ENCODE peak calls at places on chromosomes 12 and 14, in eight cellular contexts. One of them, this sample, is unnamed.

GRCh38 chr12:2974560-2974971 is 15.4 kb downstream of the TEAD4 start:
- DNase-seq in upper lobe of left lung: no peak
- DNase-seq in Peyer's patch: no peak
- DNase-seq in IMR-90: peak
- DNase-seq in uterus: no peak
- DNase-seq in esophagus squamous epithelium: no peak
- DNase-seq in right lobe of liver: no peak
- DNase-seq in heart left ventricle: no peak
- DNase-seq in this sample: no peak

GRCh38 chr12:53696285-53696654 is 20.4 kb upstream of the ATP5MC2 start:
- DNase-seq in Peyer's patch: peak
- DNase-seq in right lobe of liver: peak
- DNase-seq in uterus: peak
- DNase-seq in IMR-90: peak
- DNase-seq in heart left ventricle: peak
- DNase-seq in upper lobe of left lung: no peak
- DNase-seq in esophagus squamous epithelium: no peak
- DNase-seq in this sample: peak

GRCh38 chr14:71451501-71451900 is 480.7 kb upstream of the RGS6 start:
- DNase-seq in uterus: no peak
- DNase-seq in heart left ventricle: no peak
- DNase-seq in IMR-90: no peak
- DNase-seq in upper lobe of left lung: no peak
- DNase-seq in right lobe of liver: no peak
- DNase-seq in Peyer's patch: no peak
- DNase-seq in esophagus squamous epithelium: no peak
- DNase-seq in this sample: no peak

GRCh38 chr14:103134919-103135318 is 11.7 kb downstream of the TNFAIP2 start:
- DNase-seq in IMR-90: no peak
- DNase-seq in Peyer's patch: no peak
- DNase-seq in heart left ventricle: no peak
- DNase-seq in esophagus squamous epithelium: no peak
- DNase-seq in uterus: no peak
- DNase-seq in right lobe of liver: no peak
- DNase-seq in upper lobe of left lung: no peak
- DNase-seq in this sample: no peak

GRCh38 chr14:96681826-96682225 is 115.4 kb upstream of the VRK1 start:
- DNase-seq in right lobe of liver: no peak
- DNase-seq in heart left ventricle: no peak
- DNase-seq in esophagus squamous epithelium: no peak
- DNase-seq in uterus: no peak
- DNase-seq in IMR-90: peak
- DNase-seq in Peyer's patch: no peak
- DNase-seq in upper lobe of left lung: no peak
- DNase-seq in this sample: no peak

GRCh38 chr12:50112456-50113218 is 601 bp downstream of the COX14 start:
- DNase-seq in upper lobe of left lung: no peak
- DNase-seq in esophagus squamous epithelium: no peak
- DNase-seq in uterus: no peak
- DNase-seq in heart left ventricle: no peak
- DNase-seq in IMR-90: no peak
- DNase-seq in right lobe of liver: no peak
- DNase-seq in Peyer's patch: no peak
- DNase-seq in this sample: no peak

GRCh38 chr14:95460647-95461478 is 55.6 kb downstream of the SYNE3 start:
- DNase-seq in right lobe of liver: no peak
- DNase-seq in Peyer's patch: no peak
- DNase-seq in upper lobe of left lung: no peak
- DNase-seq in esophagus squamous epithelium: no peak
- DNase-seq in uterus: peak
- DNase-seq in IMR-90: peak
- DNase-seq in heart left ventricle: no peak
- DNase-seq in this sample: no peak

GRCh38 chr12:54019924-54020586 is 8.2 kb upstream of the HOXC6 start:
- DNase-seq in Peyer's patch: no peak
- DNase-seq in heart left ventricle: peak
- DNase-seq in uterus: no peak
- DNase-seq in right lobe of liver: no peak
- DNase-seq in IMR-90: no peak
- DNase-seq in esophagus squamous epithelium: no peak
- DNase-seq in upper lobe of left lung: no peak
- DNase-seq in this sample: no peak

GRCh38 chr14:63759454-63759853 is 31.6 kb upstream of the SGPP1 start:
- DNase-seq in right lobe of liver: no peak
- DNase-seq in uterus: no peak
- DNase-seq in heart left ventricle: no peak
- DNase-seq in upper lobe of left lung: no peak
- DNase-seq in esophagus squamous epithelium: no peak
- DNase-seq in IMR-90: peak
- DNase-seq in Peyer's patch: no peak
- DNase-seq in this sample: no peak

GRCh38 chr12:8784464-8784863 is 38.0 kb upstream of the A2ML1 start:
- DNase-seq in IMR-90: no peak
- DNase-seq in esophagus squamous epithelium: no peak
- DNase-seq in heart left ventricle: no peak
- DNase-seq in right lobe of liver: no peak
- DNase-seq in uterus: no peak
- DNase-seq in Peyer's patch: no peak
- DNase-seq in upper lobe of left lung: no peak
- DNase-seq in this sample: no peak

GRCh38 chr14:100530270-100531072 is 56.7 kb downstream of the BEGAIN start:
- DNase-seq in Peyer's patch: peak
- DNase-seq in upper lobe of left lung: peak
- DNase-seq in right lobe of liver: peak
- DNase-seq in IMR-90: no peak
- DNase-seq in heart left ventricle: no peak
- DNase-seq in esophagus squamous epithelium: no peak
- DNase-seq in uterus: no peak
- DNase-seq in this sample: no peak

GRCh38 chr12:105348561-105348960 is 18.1 kb downstream of the C12orf75 start:
- DNase-seq in right lobe of liver: no peak
- DNase-seq in Peyer's patch: no peak
- DNase-seq in esophagus squamous epithelium: no peak
- DNase-seq in IMR-90: no peak
- DNase-seq in uterus: no peak
- DNase-seq in heart left ventricle: no peak
- DNase-seq in upper lobe of left lung: no peak
- DNase-seq in this sample: no peak

GRCh38 chr12:91316825-91317224 is 134.2 kb upstream of the DCN start:
- DNase-seq in Peyer's patch: no peak
- DNase-seq in uterus: no peak
- DNase-seq in esophagus squamous epithelium: no peak
- DNase-seq in upper lobe of left lung: no peak
- DNase-seq in IMR-90: peak
- DNase-seq in heart left ventricle: no peak
- DNase-seq in right lobe of liver: no peak
- DNase-seq in this sample: no peak

GRCh38 chr12:93702707-93703305 is 25.6 kb downstream of the CRADD start:
- DNase-seq in upper lobe of left lung: no peak
- DNase-seq in Peyer's patch: no peak
- DNase-seq in IMR-90: no peak
- DNase-seq in heart left ventricle: no peak
- DNase-seq in right lobe of liver: no peak
- DNase-seq in esophagus squamous epithelium: no peak
- DNase-seq in uterus: no peak
- DNase-seq in this sample: no peak

GRCh38 chr14:91145396-91146160 is 31.7 kb downstream of the DGLUCY start:
- DNase-seq in IMR-90: no peak
- DNase-seq in upper lobe of left lung: no peak
- DNase-seq in right lobe of liver: no peak
- DNase-seq in heart left ventricle: no peak
- DNase-seq in esophagus squamous epithelium: no peak
- DNase-seq in uterus: no peak
- DNase-seq in Peyer's patch: no peak
- DNase-seq in this sample: no peak

GRCh38 chr12:110351119-110351518 is 52.4 kb downstream of the ANAPC7 start:
- DNase-seq in esophagus squamous epithelium: no peak
- DNase-seq in right lobe of liver: no peak
- DNase-seq in Peyer's patch: no peak
- DNase-seq in uterus: no peak
- DNase-seq in upper lobe of left lung: no peak
- DNase-seq in heart left ventricle: no peak
- DNase-seq in IMR-90: no peak
- DNase-seq in this sample: no peak

GRCh38 chr14:70192915-70193314 is 4.2 kb upstream of the SLC8A3 start:
- DNase-seq in Peyer's patch: no peak
- DNase-seq in upper lobe of left lung: no peak
- DNase-seq in esophagus squamous epithelium: no peak
- DNase-seq in right lobe of liver: no peak
- DNase-seq in IMR-90: no peak
- DNase-seq in uterus: no peak
- DNase-seq in heart left ventricle: no peak
- DNase-seq in this sample: no peak

GRCh38 chr12:45543887-45544286 is 185.6 kb upstream of the ARID2 start:
- DNase-seq in heart left ventricle: no peak
- DNase-seq in right lobe of liver: peak
- DNase-seq in upper lobe of left lung: no peak
- DNase-seq in esophagus squamous epithelium: no peak
- DNase-seq in Peyer's patch: no peak
- DNase-seq in uterus: peak
- DNase-seq in IMR-90: peak
- DNase-seq in this sample: no peak

GRCh38 chr12:10365716-10366433 is 24.0 kb downstream of the KLRK1 start:
- DNase-seq in right lobe of liver: no peak
- DNase-seq in Peyer's patch: no peak
- DNase-seq in upper lobe of left lung: no peak
- DNase-seq in heart left ventricle: no peak
- DNase-seq in esophagus squamous epithelium: no peak
- DNase-seq in IMR-90: peak
- DNase-seq in uterus: no peak
- DNase-seq in this sample: no peak

GRCh38 chr12:57490126-57490525 is 2.3 kb downstream of the MARS1 start:
- DNase-seq in uterus: no peak
- DNase-seq in Peyer's patch: no peak
- DNase-seq in esophagus squamous epithelium: no peak
- DNase-seq in IMR-90: no peak
- DNase-seq in upper lobe of left lung: no peak
- DNase-seq in heart left ventricle: no peak
- DNase-seq in right lobe of liver: no peak
- DNase-seq in this sample: no peak
- TF ChIP-seq POLR2A in uterus: no peak
- TF ChIP-seq POLR2A in Peyer's patch: no peak
- TF ChIP-seq POLR2A in esophagus squamous epithelium: no peak
- TF ChIP-seq POLR2A in IMR-90: no peak
- TF ChIP-seq POLR2A in upper lobe of left lung: no peak
- TF ChIP-seq POLR2A in heart left ventricle: no peak
- TF ChIP-seq POLR2A in right lobe of liver: no peak
- TF ChIP-seq POLR2A in this sample: no peak

DNA sequence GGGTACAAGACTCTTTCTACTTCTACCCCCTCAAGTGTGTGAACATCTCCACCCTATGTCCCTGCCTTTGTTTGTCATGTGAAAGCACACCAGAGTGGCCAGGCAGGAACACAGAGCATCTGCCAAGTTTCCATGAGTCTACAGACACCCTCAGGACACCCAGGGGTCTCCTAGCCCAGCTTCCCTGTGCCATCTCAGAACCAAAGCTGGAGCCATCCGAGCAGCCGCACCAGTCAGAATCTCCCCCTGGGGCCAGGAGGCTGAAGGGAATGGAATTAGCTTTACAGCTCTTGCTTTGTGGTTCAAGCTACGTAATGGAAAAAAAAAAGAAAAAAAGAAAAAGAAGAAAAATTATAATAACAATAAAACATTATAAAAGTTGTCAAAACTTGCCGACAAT is 37.3 kb downstream of the TBX5 start:
- DNase-seq in esophagus squamous epithelium: no peak
- DNase-seq in heart left ventricle: peak
- DNase-seq in right lobe of liver: no peak
- DNase-seq in uterus: no peak
- DNase-seq in Peyer's patch: no peak
- DNase-seq in upper lobe of left lung: no peak
- DNase-seq in IMR-90: no peak
- DNase-seq in this sample: peak
- H3K27ac ChIP-seq in esophagus squamous epithelium: peak
- H3K27ac ChIP-seq in heart left ventricle: peak
- H3K27ac ChIP-seq in right lobe of liver: no peak
- H3K27ac ChIP-seq in uterus: no peak
- H3K27ac ChIP-seq in Peyer's patch: no peak
- H3K27ac ChIP-seq in upper lobe of left lung: no peak
- H3K27ac ChIP-seq in IMR-90: no peak
- H3K27ac ChIP-seq in this sample: peak

DNA sequence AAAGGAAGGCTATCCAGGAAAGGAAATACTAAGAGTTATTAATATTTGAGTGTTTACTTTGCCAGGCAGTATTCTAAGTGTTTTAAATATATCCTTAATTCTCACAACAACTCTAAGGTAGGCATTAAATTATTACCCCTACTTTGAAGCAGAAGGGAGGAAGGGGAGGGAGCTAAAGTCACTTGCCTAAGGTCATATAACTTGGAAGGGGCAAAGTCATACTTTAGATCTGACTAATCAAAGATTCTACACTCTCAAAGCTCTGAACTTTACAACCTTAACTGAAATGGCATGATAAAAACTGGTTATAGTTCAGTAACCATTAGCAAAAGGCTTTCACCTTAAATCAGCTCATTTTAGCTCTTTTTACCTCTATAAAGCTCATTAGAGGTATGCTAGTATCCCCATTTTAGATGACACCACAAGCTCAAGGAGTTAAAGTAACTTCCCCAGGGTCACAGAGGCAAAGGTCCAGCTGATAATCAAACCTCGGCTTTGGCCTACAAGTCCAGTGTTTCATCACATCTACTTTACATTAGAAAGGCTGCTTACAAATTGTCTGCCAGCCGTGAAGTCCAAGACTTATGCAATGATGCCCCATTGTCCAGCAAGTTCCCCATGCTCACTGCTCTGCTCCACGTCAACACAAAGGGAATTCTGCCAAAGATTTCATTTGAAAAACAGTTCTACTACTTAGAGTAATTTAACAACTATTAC is 223.9 kb downstream of the MED13L start:
- DNase-seq in upper lobe of left lung: no peak
- DNase-seq in uterus: peak
- DNase-seq in heart left ventricle: peak
- DNase-seq in Peyer's patch: no peak
- DNase-seq in IMR-90: peak
- DNase-seq in esophagus squamous epithelium: no peak
- DNase-seq in right lobe of liver: peak
- DNase-seq in this sample: no peak
- TF ChIP-seq POLR2A in upper lobe of left lung: no peak
- TF ChIP-seq POLR2A in uterus: no peak
- TF ChIP-seq POLR2A in heart left ventricle: no peak
- TF ChIP-seq POLR2A in Peyer's patch: no peak
- TF ChIP-seq POLR2A in IMR-90: no peak
- TF ChIP-seq POLR2A in esophagus squamous epithelium: no peak
- TF ChIP-seq POLR2A in right lobe of liver: no peak
- TF ChIP-seq POLR2A in this sample: no peak

DNA sequence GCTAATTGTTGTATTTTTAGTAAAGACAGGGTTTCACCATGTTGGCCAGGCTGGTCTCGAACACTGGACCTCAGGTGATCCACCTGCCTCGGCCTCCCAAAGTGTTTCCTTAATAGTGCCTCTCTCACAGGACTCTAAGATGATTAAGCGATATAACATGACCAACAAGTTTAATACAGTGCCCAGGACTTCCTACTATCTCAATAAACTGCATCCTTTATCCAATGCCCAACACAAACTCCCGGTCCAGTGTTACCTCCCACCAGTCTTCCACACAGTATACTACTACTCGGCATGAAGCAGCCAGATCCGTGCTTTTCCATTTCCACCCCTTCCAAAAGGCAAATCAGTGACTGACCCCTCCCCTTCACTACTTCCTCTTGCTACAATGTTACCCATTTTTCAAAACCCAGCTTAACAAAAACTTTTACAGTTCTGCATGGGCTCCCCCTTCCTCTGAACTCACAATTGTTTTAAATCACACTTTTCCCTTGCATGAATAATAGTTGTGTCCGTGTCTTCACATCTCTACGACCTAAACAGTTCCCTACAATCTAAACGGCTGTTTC is 895 bp downstream of the NOP2 start:
- DNase-seq in uterus: no peak
- DNase-seq in IMR-90: no peak
- DNase-seq in esophagus squamous epithelium: no peak
- DNase-seq in upper lobe of left lung: no peak
- DNase-seq in heart left ventricle: no peak
- DNase-seq in right lobe of liver: no peak
- DNase-seq in Peyer's patch: no peak
- DNase-seq in this sample: no peak
- H3K27ac ChIP-seq in uterus: no peak
- H3K27ac ChIP-seq in IMR-90: no peak
- H3K27ac ChIP-seq in esophagus squamous epithelium: peak
- H3K27ac ChIP-seq in upper lobe of left lung: peak
- H3K27ac ChIP-seq in heart left ventricle: no peak
- H3K27ac ChIP-seq in right lobe of liver: no peak
- H3K27ac ChIP-seq in Peyer's patch: no peak
- H3K27ac ChIP-seq in this sample: no peak